ENCODE peak calls at places on chromosome 11, in four cellular contexts. I is HEK293T; T is activated CD8-positive, alpha-beta memory T cell treated with anti-CD3 and anti-CD28 coated beads, Interleukin-2, amount 50 U/mL, for 4 hours; M is stimulated activated CD4-positive, alpha-beta T cell treated with anti-CD3 and anti-CD28 coated beads, Interleukin-1b, Interleukin-23, amount 100 ng/mL, for 48 hours. G is an unnamed sample.

GRCh38 chr11:112237451-112237850 is 11.2 kb downstream of the PTS start:
- DNase-seq in I (no peak), T (no peak), M (no peak), G (no peak)

GRCh38 chr11:130037881-130038601 is 31.7 kb upstream of the APLP2 start:
- DNase-seq in I (no peak), T (no peak), M (no peak), G (no peak)

GRCh38 chr11:32435511-32435946 is at the start of gene WT1:
- DNase-seq in I (peak), T (no peak), M (no peak), G (no peak)

GRCh38 chr11:120334332-120334731 is 1.9 kb upstream of the ARHGEF12 start:
- DNase-seq in I (no peak), T (no peak), M (no peak), G (no peak)

GRCh38 chr11:64026575-64027213 is 9.0 kb upstream of the FLRT1 start:
- DNase-seq in I (no peak), T (no peak), M (no peak), G (no peak)

GRCh38 chr11:57568330-57568766 is 876 bp upstream of the UBE2L6 start:
- DNase-seq in I (no peak), T (peak), M (no peak), G (peak)

GRCh38 chr11:2586091-2586792 is 113.6 kb downstream of the KCNQ1OT1 start:
- DNase-seq in I (no peak), T (no peak), M (no peak), G (no peak)

GRCh38 chr11:93570759-93571413 is 27.7 kb upstream of the SMCO4 start:
- DNase-seq in I (peak), T (no peak), M (no peak), G (peak)

GRCh38 chr11:47410404-47411264 is 2.2 kb downstream of the SLC39A13 start:
- DNase-seq in I (no peak), T (no peak), M (no peak), G (no peak)

GRCh38 chr11:94400839-94401772 is at the start of gene GPR83:
- DNase-seq in I (peak), T (no peak), M (no peak), G (no peak)

GRCh38 chr11:34869425-34869824 is 46.8 kb downstream of the APIP start:
- DNase-seq in I (peak), T (no peak), M (no peak), G (no peak)

GRCh38 chr11:11701070-11701469 is 79.3 kb upstream of the GALNT18 start:
- DNase-seq in I (no peak), T (no peak), M (no peak), G (no peak)

GRCh38 chr11:119491753-119492455 is 68.9 kb upstream of the THY1 start:
- DNase-seq in I (no peak), T (no peak), M (no peak), G (no peak)

GRCh38 chr11:128716661-128717210 is 22.9 kb downstream of the FLI1 start:
- DNase-seq in I (no peak), T (no peak), M (peak), G (peak)

GRCh38 chr11:61082931-61083531 is 19.3 kb upstream of the CD5 start:
- DNase-seq in I (no peak), T (no peak), M (peak), G (no peak)

GRCh38 chr11:90555477-90555876 is 332.6 kb upstream of the CHORDC1 start:
- DNase-seq in I (no peak), T (no peak), M (no peak), G (no peak)

GRCh38 chr11:72578051-72578450 is 96.2 kb downstream of the PDE2A start:
- DNase-seq in I (no peak), T (no peak), M (no peak), G (no peak)

GRCh38 chr11:93567406-93567819 is 24.2 kb upstream of the SMCO4 start:
- DNase-seq in I (no peak), T (no peak), M (no peak), G (peak)

GRCh38 chr11:87739766-87740165 is 435.5 kb downstream of the RAB38 start:
- DNase-seq in I (no peak), T (no peak), M (no peak), G (no peak)

GRCh38 chr11:61290905-61291690 is 4.0 kb downstream of the VWCE start:
- DNase-seq in I (no peak), T (no peak), M (no peak), G (no peak)

GRCh38 chr11:76773921-76774361 is 9.2 kb upstream of the TSKU start:
- DNase-seq in I (no peak), T (no peak), M (no peak), G (no peak)

GRCh38 chr11:61603667-61604066 is 22.8 kb upstream of the SYT7 start:
- DNase-seq in I (no peak), T (no peak), M (no peak), G (no peak)

GRCh38 chr11:106152824-106153223 is 75.4 kb downstream of the AASDHPPT start:
- DNase-seq in I (no peak), T (no peak), M (no peak), G (peak)

G was measured in fibroblast of gingiva.